ENCODE peak calls at places on chromosomes 3 and 15, in eight cellular contexts. N is psoas muscle, J is upper lobe of right lung, R is HepG2, K is ovary, F is adrenal gland, E is prostate gland, M is Panc1. I is an unnamed sample.
A peak's percentile ranks its signal among the peaks of the same experiment; 100 is the strongest.

GRCh38 chr3:1499694-1500093 is 406.9 kb downstream of the CNTN6 start:
- DNase-seq in N (no peak), J (no peak), R (no peak), K (no peak), F (no peak), E (no peak), M (no peak), I (no peak)

GRCh38 chr3:66133050-66133757 is 87.6 kb upstream of the SLC25A26 start:
- DNase-seq in N (no peak), J (no peak), R (peak; percentile 16), K (no peak), F (no peak), E (no peak), M (no peak), I (no peak)

GRCh38 chr3:120052685-120053084 is 41.6 kb downstream of the GSK3B start:
- DNase-seq in N (no peak), J (no peak), R (no peak), K (no peak), F (no peak), E (no peak), M (no peak), I (no peak)

GRCh38 chr3:197082871-197083270 is 53.3 kb upstream of the MELTF start:
- DNase-seq in N (no peak), J (no peak), R (no peak), K (no peak), F (no peak), E (no peak), M (no peak), I (no peak)

GRCh38 chr15:74220475-74221248 is 15.5 kb upstream of the CCDC33 start:
- DNase-seq in N (no peak), J (no peak), R (no peak), K (no peak), F (no peak), E (no peak), M (no peak), I (no peak)

GRCh38 chr3:175146258-175146657 is 287.1 kb downstream of the NAALADL2 start:
- DNase-seq in N (no peak), J (no peak), R (no peak), K (no peak), F (no peak), E (no peak), M (no peak), I (no peak)

GRCh38 chr3:189338366-189338765 is 166.6 kb downstream of the TPRG1 start:
- DNase-seq in N (peak; percentile 38), J (no peak), R (no peak), K (no peak), F (no peak), E (no peak), M (no peak), I (no peak)

GRCh38 chr3:37194533-37194932 is 20.2 kb upstream of the LRRFIP2 start:
- DNase-seq in N (no peak), J (no peak), R (no peak), K (no peak), F (peak; percentile 31), E (no peak), M (no peak), I (no peak)

GRCh38 chr3:55483196-55484095 is 3.7 kb downstream of the WNT5A start:
- DNase-seq in N (no peak), J (no peak), R (no peak), K (peak; percentile 45), F (no peak), E (no peak), M (no peak), I (no peak)

GRCh38 chr3:189292667-189293478 is 121.1 kb downstream of the TPRG1 start:
- DNase-seq in N (no peak), J (no peak), R (no peak), K (no peak), F (no peak), E (peak; percentile 65), M (no peak), I (no peak)

GRCh38 chr3:188764609-188765008 is 407.2 kb upstream of the TPRG1 start:
- DNase-seq in N (no peak), J (no peak), R (no peak), K (no peak), F (no peak), E (no peak), M (no peak), I (no peak)

GRCh38 chr3:37330466-37330865 is 156.1 kb upstream of the LRRFIP2 start:
- DNase-seq in N (no peak), J (no peak), R (no peak), K (no peak), F (peak; percentile 11), E (no peak), M (no peak), I (no peak)

GRCh38 chr3:198076722-198077308 is 116.8 kb downstream of the LMLN start:
- DNase-seq in N (no peak), J (no peak), R (no peak), K (no peak), F (no peak), E (no peak), M (no peak), I (no peak)

GRCh38 chr15:29822685-29823459 is 604 bp upstream of the TJP1 start:
- DNase-seq in N (peak; percentile 70), J (peak; percentile 84), R (peak; percentile 66), K (peak; percentile 79), F (peak; percentile 72), E (peak; percentile 57), M (no peak), I (peak; percentile 77)

GRCh38 chr3:64321747-64322146 is 96.5 kb upstream of the PRICKLE2 start:
- DNase-seq in N (no peak), J (no peak), R (no peak), K (no peak), F (peak; percentile 38), E (no peak), M (no peak), I (no peak)

GRCh38 chr3:104907507-104907906 is 459.2 kb upstream of the ALCAM start:
- DNase-seq in N (no peak), J (no peak), R (no peak), K (no peak), F (no peak), E (no peak), M (no peak), I (no peak)

GRCh38 chr3:55909373-55909772 is 422.3 kb upstream of the WNT5A start:
- DNase-seq in N (no peak), J (no peak), R (no peak), K (no peak), F (no peak), E (no peak), M (no peak), I (no peak)

GRCh38 chr3:109643590-109643989 is 306.2 kb upstream of the DPPA4 start:
- DNase-seq in N (no peak), J (no peak), R (peak; percentile 4), K (no peak), F (peak; percentile 43), E (no peak), M (no peak), I (no peak)

GRCh38 chr3:39255503-39256325 is 24.1 kb downstream of the CX3CR1 start:
- DNase-seq in N (no peak), J (no peak), R (no peak), K (no peak), F (no peak), E (no peak), M (no peak), I (no peak)

GRCh38 chr3:158713094-158713499 is 19.2 kb downstream of the RARRES1 start:
- DNase-seq in N (no peak), J (no peak), R (no peak), K (no peak), F (no peak), E (no peak), M (no peak), I (peak; percentile 72)

GRCh38 chr3:31531465-31531991 is 1.2 kb upstream of the STT3B start:
- DNase-seq in N (no peak), J (no peak), R (no peak), K (no peak), F (no peak), E (no peak), M (no peak), I (no peak)

GRCh38 chr3:187186801-187187421 is 10.4 kb upstream of the RTP1 start:
- DNase-seq in N (peak; percentile 41), J (no peak), R (peak; percentile 12), K (peak; percentile 49), F (peak; percentile 29), E (peak; percentile 11), M (no peak), I (peak; percentile 22)

GRCh38 chr15:45183001-45183400 is 4.8 kb downstream of the SHF start:
- DNase-seq in N (no peak), J (no peak), R (no peak), K (no peak), F (no peak), E (no peak), M (no peak), I (no peak)
- H3K4me1 ChIP-seq in N (peaks cover 6% of the 10 kb centered on the region), J (peaks cover 16% of the 10 kb centered on the region), R (peaks cover 63% of the 10 kb centered on the region), K (peaks cover 10% of the 10 kb centered on the region), F (peaks cover 21% of the 10 kb centered on the region), E (peaks cover 4% of the 10 kb centered on the region), M (no peaks in the 10 kb centered on the region), I (peaks cover 7% of the 10 kb centered on the region)

GRCh38 chr3:9786825-9787654 is 5.2 kb downstream of the TADA3 start:
- DNase-seq in N (no peak), J (no peak), R (no peak), K (no peak), F (no peak), E (no peak), M (no peak), I (no peak)
- TF ChIP-seq CTCF in N (no peak), J (peak; percentile 40), R (peak; percentile 37), K (no peak), F (no peak), E (no peak), M (peak; percentile 78), I (peak; percentile 21)

DNA sequence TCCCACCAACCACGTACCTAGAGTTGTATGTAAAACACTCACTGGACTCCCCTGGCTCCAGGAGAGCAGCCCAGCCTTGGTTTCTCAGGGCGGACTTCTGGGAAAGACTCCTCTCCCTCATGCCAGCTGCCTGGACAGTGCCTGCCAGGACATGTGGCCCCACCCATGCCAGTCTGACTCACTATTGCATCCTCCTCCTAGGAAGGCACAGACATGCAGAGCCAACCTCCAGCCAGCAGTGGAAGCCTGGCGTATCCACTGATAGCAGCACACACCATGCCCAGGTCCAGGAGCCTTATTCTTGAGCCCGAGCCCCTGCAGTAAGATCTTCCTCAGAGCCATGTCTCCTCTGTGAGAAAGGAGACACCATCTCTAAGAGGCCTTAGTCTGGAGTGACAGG is 8.6 kb downstream of the PKM start:
- DNase-seq in N (peak; percentile 84), J (no peak), R (no peak), K (no peak), F (peak; percentile 95), E (peak; percentile 84), M (no peak), I (no peak)
- H3K36me3 ChIP-seq in N (peaks cover 8% of the 10 kb centered on the region), J (peaks cover 33% of the 10 kb centered on the region), R (peaks cover 73% of the 10 kb centered on the region), K (no peaks in the 10 kb centered on the region), F (peaks cover 24% of the 10 kb centered on the region), E (peaks cover 4% of the 10 kb centered on the region), M (peaks cover 42% of the 10 kb centered on the region), I (peaks cover 13% of the 10 kb centered on the region)

DNA sequence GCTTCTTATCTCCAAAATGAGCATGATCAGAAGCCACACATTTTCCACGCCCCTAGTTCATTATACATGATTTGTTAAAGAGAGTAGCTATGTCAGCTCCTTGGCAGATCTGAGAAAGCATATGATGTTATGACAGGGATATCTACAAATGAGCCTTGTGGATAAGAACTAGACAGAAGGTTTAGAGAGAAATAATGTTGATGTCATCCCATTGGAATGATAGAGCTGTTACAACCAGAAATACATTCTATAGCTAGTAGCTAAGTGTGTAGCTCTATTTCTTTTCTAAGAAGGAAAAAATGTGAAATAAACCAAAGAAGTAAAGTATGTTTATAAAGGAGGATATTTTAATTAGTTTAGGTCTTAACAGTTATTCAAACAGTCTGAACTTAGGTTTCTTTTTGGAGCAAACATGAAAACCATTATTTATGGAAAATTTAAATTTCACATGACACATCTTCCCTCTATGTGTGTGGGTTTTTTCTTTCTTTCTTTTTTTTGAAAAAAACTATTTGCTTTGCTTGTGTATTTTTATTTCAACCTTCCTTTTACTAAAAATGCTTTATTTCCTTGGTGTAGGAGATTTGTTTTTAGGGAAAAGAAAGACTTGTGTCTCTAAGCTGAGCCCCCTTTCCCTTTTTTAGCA is 167.7 kb downstream of the GHSR start:
- DNase-seq in N (no peak), J (no peak), R (no peak), K (no peak), F (no peak), E (no peak), M (no peak), I (no peak)
- H3K4me1 ChIP-seq in N (peaks cover 52% of the 10 kb centered on the region), J (peaks cover 36% of the 10 kb centered on the region), R (peaks cover 77% of the 10 kb centered on the region), K (peaks cover 8% of the 10 kb centered on the region), F (peaks cover 42% of the 10 kb centered on the region), E (no peaks in the 10 kb centered on the region), M (peaks cover 20% of the 10 kb centered on the region), I (no peaks in the 10 kb centered on the region)